ENCODE peak calls at places on chromosomes 4 and X, in five cellular contexts. One of them, this sample, is unnamed.

GRCh38 chrX:79065696-79066095 is 78.8 kb upstream of the GPR174 start:
- DNase-seq in GM13977: no peak
- DNase-seq in C1 segment of cervical spinal cord: no peak
- DNase-seq in cardiac fibroblast: no peak
- DNase-seq in lower lobe of right lung: no peak
- DNase-seq in this sample: no peak

GRCh38 chr4:81600511-81601269 is 129.0 kb upstream of the RASGEF1B start:
- DNase-seq in C1 segment of cervical spinal cord: no peak
- DNase-seq in cardiac fibroblast: no peak
- DNase-seq in GM13977: no peak
- DNase-seq in lower lobe of right lung: no peak
- DNase-seq in this sample: no peak

GRCh38 chrX:153501530-153501929 is 6.8 kb downstream of the BGN start:
- DNase-seq in cardiac fibroblast: no peak
- DNase-seq in lower lobe of right lung: no peak
- DNase-seq in C1 segment of cervical spinal cord: peak; percentile 7
- DNase-seq in GM13977: no peak
- DNase-seq in this sample: no peak

GRCh38 chr4:915041-915474 is 17.1 kb downstream of the GAK start:
- DNase-seq in lower lobe of right lung: peak; percentile 55
- DNase-seq in cardiac fibroblast: no peak
- DNase-seq in GM13977: no peak
- DNase-seq in C1 segment of cervical spinal cord: no peak
- DNase-seq in this sample: peak; percentile 72

GRCh38 chrX:120036704-120037103 is 40.8 kb downstream of the RHOXF2B start:
- DNase-seq in C1 segment of cervical spinal cord: no peak
- DNase-seq in cardiac fibroblast: no peak
- DNase-seq in GM13977: no peak
- DNase-seq in lower lobe of right lung: no peak
- DNase-seq in this sample: no peak

GRCh38 chr4:117481742-117482141 is 396.4 kb upstream of the TRAM1L1 start:
- DNase-seq in cardiac fibroblast: no peak
- DNase-seq in GM13977: no peak
- DNase-seq in C1 segment of cervical spinal cord: no peak
- DNase-seq in lower lobe of right lung: no peak
- DNase-seq in this sample: no peak

GRCh38 chr4:95545526-95545925 is 3.2 kb downstream of the UNC5C start:
- DNase-seq in GM13977: no peak
- DNase-seq in C1 segment of cervical spinal cord: no peak
- DNase-seq in cardiac fibroblast: peak; percentile 34
- DNase-seq in lower lobe of right lung: no peak
- DNase-seq in this sample: no peak

GRCh38 chr4:161356351-161356750 is 807.4 kb downstream of the FSTL5 start:
- DNase-seq in C1 segment of cervical spinal cord: no peak
- DNase-seq in GM13977: no peak
- DNase-seq in cardiac fibroblast: no peak
- DNase-seq in lower lobe of right lung: no peak
- DNase-seq in this sample: no peak

GRCh38 chr4:153014460-153014859 is 78.3 kb downstream of the FHDC1 start:
- DNase-seq in GM13977: no peak
- DNase-seq in cardiac fibroblast: peak; percentile 10
- DNase-seq in lower lobe of right lung: no peak
- DNase-seq in C1 segment of cervical spinal cord: no peak
- DNase-seq in this sample: no peak

GRCh38 chr4:7066493-7066892 is 1.4 kb downstream of the GRPEL1 start:
- DNase-seq in lower lobe of right lung: no peak
- DNase-seq in GM13977: no peak
- DNase-seq in C1 segment of cervical spinal cord: no peak
- DNase-seq in cardiac fibroblast: no peak
- DNase-seq in this sample: no peak

GRCh38 chr4:185183622-185184281 is 20.0 kb downstream of the CFAP97 start:
- DNase-seq in C1 segment of cervical spinal cord: peak; percentile 5
- DNase-seq in GM13977: peak; percentile 56
- DNase-seq in cardiac fibroblast: peak; percentile 96
- DNase-seq in lower lobe of right lung: peak; percentile 60
- DNase-seq in this sample: no peak

GRCh38 chrX:40694833-40695232 is 40.5 kb downstream of the MED14 start:
- DNase-seq in GM13977: no peak
- DNase-seq in cardiac fibroblast: peak; percentile 21
- DNase-seq in C1 segment of cervical spinal cord: no peak
- DNase-seq in lower lobe of right lung: no peak
- DNase-seq in this sample: no peak

GRCh38 chrX:118220509-118220908 is 103.9 kb upstream of the KLHL13 start:
- DNase-seq in cardiac fibroblast: no peak
- DNase-seq in lower lobe of right lung: no peak
- DNase-seq in C1 segment of cervical spinal cord: no peak
- DNase-seq in GM13977: no peak
- DNase-seq in this sample: no peak

GRCh38 chr4:169744601-169745000 is 13.1 kb downstream of the HPF1 start:
- DNase-seq in C1 segment of cervical spinal cord: no peak
- DNase-seq in GM13977: no peak
- DNase-seq in cardiac fibroblast: peak; percentile 31
- DNase-seq in lower lobe of right lung: no peak
- DNase-seq in this sample: no peak

GRCh38 chr4:150173420-150173819 is 95.2 kb downstream of the DCLK2 start:
- DNase-seq in cardiac fibroblast: no peak
- DNase-seq in lower lobe of right lung: no peak
- DNase-seq in GM13977: no peak
- DNase-seq in C1 segment of cervical spinal cord: no peak
- DNase-seq in this sample: no peak

GRCh38 chrX:154020500-154021115 is 906 bp upstream of the IRAK1 start:
- DNase-seq in cardiac fibroblast: no peak
- DNase-seq in lower lobe of right lung: no peak
- DNase-seq in C1 segment of cervical spinal cord: no peak
- DNase-seq in GM13977: no peak
- DNase-seq in this sample: no peak

GRCh38 chr4:118683513-118683912 is 1.7 kb upstream of the METTL14 start:
- DNase-seq in GM13977: no peak
- DNase-seq in lower lobe of right lung: no peak
- DNase-seq in C1 segment of cervical spinal cord: no peak
- DNase-seq in cardiac fibroblast: peak; percentile 11
- DNase-seq in this sample: no peak

GRCh38 chr4:87977521-87978278 is 2.2 kb downstream of the SPP1 start:
- DNase-seq in GM13977: no peak
- DNase-seq in cardiac fibroblast: no peak
- DNase-seq in C1 segment of cervical spinal cord: peak; percentile 11
- DNase-seq in lower lobe of right lung: no peak
- DNase-seq in this sample: no peak

GRCh38 chr4:2848449-2848848 is 4.8 kb downstream of the ADD1 start:
- DNase-seq in lower lobe of right lung: no peak
- DNase-seq in C1 segment of cervical spinal cord: no peak
- DNase-seq in GM13977: no peak
- DNase-seq in cardiac fibroblast: peak; percentile 22
- DNase-seq in this sample: no peak

GRCh38 chr4:113435893-113436292 is 325.6 kb downstream of the CAMK2D start:
- DNase-seq in GM13977: no peak
- DNase-seq in cardiac fibroblast: peak; percentile 92
- DNase-seq in C1 segment of cervical spinal cord: no peak
- DNase-seq in lower lobe of right lung: no peak
- DNase-seq in this sample: no peak

GRCh38 chrX:34881671-34882070 is 60.9 kb upstream of the FAM47B start:
- DNase-seq in lower lobe of right lung: no peak
- DNase-seq in cardiac fibroblast: no peak
- DNase-seq in GM13977: no peak
- DNase-seq in C1 segment of cervical spinal cord: no peak
- DNase-seq in this sample: no peak

GRCh38 chr4:83125738-83126141 is 11.2 kb upstream of the PLAC8 start:
- DNase-seq in GM13977: no peak
- DNase-seq in cardiac fibroblast: no peak
- DNase-seq in lower lobe of right lung: no peak
- DNase-seq in C1 segment of cervical spinal cord: no peak
- DNase-seq in this sample: no peak

GRCh38 chr4:11002961-11003360 is 318.4 kb upstream of the CLNK start:
- DNase-seq in cardiac fibroblast: no peak
- DNase-seq in GM13977: no peak
- DNase-seq in C1 segment of cervical spinal cord: no peak
- DNase-seq in lower lobe of right lung: no peak
- DNase-seq in this sample: no peak

GRCh38 chrX:41781500-41781899 is 57.5 kb downstream of the GPR82 start:
- DNase-seq in lower lobe of right lung: no peak
- DNase-seq in cardiac fibroblast: peak; percentile 60
- DNase-seq in C1 segment of cervical spinal cord: no peak
- DNase-seq in GM13977: peak; percentile 50
- DNase-seq in this sample: no peak

GRCh38 chr4:87953776-87954175 is 21.7 kb upstream of the SPP1 start:
- DNase-seq in cardiac fibroblast: no peak
- DNase-seq in C1 segment of cervical spinal cord: no peak
- DNase-seq in GM13977: no peak
- DNase-seq in lower lobe of right lung: no peak
- DNase-seq in this sample: no peak

This sample was measured in vagina.